ENCODE peak calls at places on chromosomes 12 and 14, in six cellular contexts. F is fibroblast of mammary gland, G is coronary artery, C is esophagus squamous epithelium, Y is DND-41, E is K562. I is an unnamed sample.

GRCh38 chr12:52310622-52311281 is 10.4 kb downstream of the KRT83 start:
- DNase-seq in F (no peak), G (no peak), C (no peak), Y (no peak), E (no peak), I (no peak)

GRCh38 chr12:60539592-60539991 is 943.8 kb downstream of the SLC16A7 start:
- DNase-seq in F (no peak), G (no peak), C (no peak), Y (no peak), E (no peak), I (no peak)

GRCh38 chr12:52043386-52044212 is 7.6 kb upstream of the NR4A1 start:
- DNase-seq in F (peak; percentile 83), G (peak; percentile 98), C (no peak), Y (no peak), E (no peak), I (no peak)

GRCh38 chr12:57157588-57158173 is 10.3 kb upstream of the LRP1-AS start:
- DNase-seq in F (no peak), G (no peak), C (no peak), Y (peak; percentile 29), E (no peak), I (no peak)

GRCh38 chr12:388547-389137 is 478 bp downstream of the KDM5A start:
- DNase-seq in F (peak; percentile 23), G (peak; percentile 73), C (no peak), Y (peak; percentile 15), E (no peak), I (no peak)

GRCh38 chr12:442235-442884 is 17.4 kb upstream of the B4GALNT3 start:
- DNase-seq in F (peak; percentile 48), G (no peak), C (no peak), Y (peak; percentile 60), E (peak; percentile 39), I (peak; percentile 24)

GRCh38 chr14:73752297-73752992 is 38.3 kb upstream of the PNMA1 start:
- DNase-seq in F (peak; percentile 29), G (no peak), C (no peak), Y (no peak), E (no peak), I (no peak)

GRCh38 chr12:131959137-131959536 is 9.4 kb downstream of the EP400 start:
- DNase-seq in F (no peak), G (no peak), C (no peak), Y (no peak), E (no peak), I (no peak)

GRCh38 chr12:92537235-92537960 is 165.4 kb upstream of the PLEKHG7 start:
- DNase-seq in F (no peak), G (no peak), C (no peak), Y (no peak), E (no peak), I (no peak)

GRCh38 chr14:91774138-91775096 is 42.5 kb upstream of the CATSPERB start:
- DNase-seq in F (no peak), G (no peak), C (no peak), Y (no peak), E (peak; percentile 14), I (no peak)

GRCh38 chr12:113822986-113823385 is 143.1 kb downstream of the RBM19 start:
- DNase-seq in F (no peak), G (no peak), C (no peak), Y (no peak), E (no peak), I (no peak)

GRCh38 chr12:50314629-50315312 is 31.5 kb upstream of the LIMA1 start:
- DNase-seq in F (peak; percentile 78), G (no peak), C (no peak), Y (peak; percentile 15), E (peak; percentile 58), I (peak; percentile 48)

GRCh38 chr14:71355324-71356201 is 448.3 kb downstream of the PCNX1 start:
- DNase-seq in F (peak; percentile 62), G (no peak), C (no peak), Y (no peak), E (peak; percentile 74), I (no peak)

GRCh38 chr12:100741084-100741711 is 53.4 kb upstream of the ANO4 start:
- DNase-seq in F (peak; percentile 41), G (no peak), C (no peak), Y (no peak), E (peak; percentile 33), I (peak; percentile 3)

GRCh38 chr12:130281157-130281799 is 56.4 kb upstream of the PIWIL1 start:
- DNase-seq in F (no peak), G (no peak), C (no peak), Y (peak; percentile 32), E (peak; percentile 66), I (no peak)

GRCh38 chr14:105413542-105413886 is 6.1 kb upstream of the MTA1 start:
- DNase-seq in F (no peak), G (no peak), C (no peak), Y (no peak), E (no peak), I (no peak)

GRCh38 chr12:31658743-31659086 is 773 bp upstream of the ETFBKMT start:
- DNase-seq in F (no peak), G (no peak), C (no peak), Y (no peak), E (no peak), I (no peak)

GRCh38 chr12:34406228-34406995 is 384.1 kb downstream of the ALG10 start:
- DNase-seq in F (no peak), G (peak; percentile 58), C (no peak), Y (no peak), E (no peak), I (no peak)

GRCh38 chr12:104207416-104207941 is 8.1 kb upstream of the TXNRD1 start:
- DNase-seq in F (no peak), G (no peak), C (no peak), Y (no peak), E (no peak), I (no peak)

GRCh38 chr14:45112886-45113772 is 21.2 kb downstream of the FKBP3 start:
- DNase-seq in F (peak; percentile 19), G (no peak), C (no peak), Y (no peak), E (no peak), I (no peak)

GRCh38 chr14:96928779-96929380 is 131.7 kb downstream of the VRK1 start:
- DNase-seq in F (no peak), G (no peak), C (no peak), Y (no peak), E (no peak), I (no peak)

GRCh38 chr14:96925422-96925821 is 128.2 kb downstream of the VRK1 start:
- DNase-seq in F (no peak), G (no peak), C (no peak), Y (no peak), E (no peak), I (no peak)

GRCh38 chr14:96923003-96923402 is 125.8 kb downstream of the VRK1 start:
- DNase-seq in F (no peak), G (no peak), C (no peak), Y (no peak), E (no peak), I (no peak)

GRCh38 chr14:96929969-96930368 is 132.8 kb downstream of the VRK1 start:
- DNase-seq in F (no peak), G (no peak), C (no peak), Y (no peak), E (no peak), I (no peak)

DNA sequence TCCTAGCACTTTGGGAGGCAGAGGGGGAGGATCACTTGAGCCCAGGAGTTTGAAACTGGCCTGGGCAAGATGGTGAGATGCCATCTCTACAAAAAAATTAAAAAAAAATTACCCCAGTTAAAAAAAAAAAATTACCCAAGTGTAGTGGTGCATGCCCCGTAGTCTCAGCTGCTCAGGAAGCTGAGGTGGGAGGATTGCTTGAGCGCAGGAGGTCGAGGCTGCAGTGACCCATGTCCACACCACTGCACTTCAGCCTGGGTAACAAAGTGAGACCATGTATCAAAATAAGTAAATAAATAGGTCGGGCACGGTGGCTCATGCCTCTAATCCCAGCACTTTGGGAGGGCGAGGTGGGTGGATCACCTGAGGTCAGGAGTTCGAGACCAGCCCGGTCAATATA is 128.8 kb downstream of the VRK1 start:
- DNase-seq in F (no peak), G (no peak), C (no peak), Y (no peak), E (no peak), I (no peak)
- H3K4me3 ChIP-seq in F (no peak overlapping the region), G (no peak overlapping the region), C (no peak overlapping the region), Y (no peak overlapping the region), E (no peak overlapping the region), I (no peak overlapping the region)

GRCh38 chr14:21093769-21094681 is 4.4 kb downstream of the ZNF219 start:
- DNase-seq in F (no peak), G (no peak), C (no peak), Y (no peak), E (no peak), I (no peak)
- TF ChIP-seq CTCF in F (peak; percentile 17), G (no peak), C (no peak), Y (no peak), E (peak; percentile 22), I (peak; percentile 38)

DNA sequence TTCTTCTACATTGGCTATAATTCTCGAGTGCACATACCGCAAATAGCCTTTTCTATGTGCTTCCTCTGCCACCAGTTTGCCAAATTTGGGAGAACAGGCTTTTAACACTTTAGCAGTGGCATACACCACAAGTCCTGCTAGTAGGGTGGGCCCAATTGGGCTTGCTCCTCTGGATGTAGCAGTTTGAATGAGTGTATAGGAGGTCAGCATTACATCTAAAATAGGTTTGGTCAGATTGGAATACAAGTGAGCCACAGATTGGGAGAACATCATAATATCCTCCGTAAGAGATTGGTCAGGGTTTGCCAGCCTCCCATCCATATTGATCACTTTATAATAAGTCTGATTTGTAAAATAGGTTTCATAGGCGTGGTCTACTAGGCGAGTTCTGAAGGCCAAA is 902 bp downstream of the ABCD2 start:
- DNase-seq in F (no peak), G (no peak), C (no peak), Y (no peak), E (no peak), I (no peak)
- H3K4me3 ChIP-seq in F (peak overlapping the region; percentile 74), G (peak overlapping the region; percentile 72), C (peak overlapping the region; percentile 71), Y (no peak overlapping the region), E (no peak overlapping the region), I (no peak overlapping the region)

GRCh38 chr14:82999802-83000201 is 1466.1 kb upstream of the SEL1L start:
- DNase-seq in F (peak; percentile 4), G (no peak), C (no peak), Y (no peak), E (no peak), I (no peak)
- TF ChIP-seq CTCF in F (peak; percentile 12), G (no peak), C (no peak), Y (peak; percentile 7), E (no peak), I (no peak)

GRCh38 chr12:63894132-63894531 is 49.6 kb downstream of the SRGAP1 start:
- DNase-seq in F (no peak), G (no peak), C (no peak), Y (no peak), E (no peak), I (no peak)
- H3K4me3 ChIP-seq in F (no peak overlapping the region), G (no peak overlapping the region), C (no peak overlapping the region), Y (no peak overlapping the region), E (no peak overlapping the region), I (no peak overlapping the region)

DNA sequence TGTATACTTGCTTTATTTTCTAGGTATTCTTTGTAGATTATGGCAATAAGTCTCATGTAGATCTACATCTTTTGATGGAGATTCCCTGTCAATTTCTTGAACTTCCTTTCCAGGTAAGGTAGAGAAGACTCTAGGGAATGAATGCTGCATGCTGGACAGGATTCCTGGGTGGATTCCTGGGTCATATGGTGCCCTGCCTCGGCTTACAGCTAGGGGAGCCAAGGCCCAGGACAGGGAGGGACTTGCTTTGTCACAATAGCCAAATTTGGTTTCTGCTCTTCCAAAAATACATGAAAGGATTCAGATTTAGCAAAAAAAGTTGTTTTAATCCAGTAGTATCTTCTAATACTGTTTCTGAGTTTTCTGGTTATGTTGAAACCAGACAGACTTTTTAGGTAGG is 59.5 kb upstream of the ASPG start:
- DNase-seq in F (no peak), G (no peak), C (no peak), Y (no peak), E (no peak), I (no peak)
- TF ChIP-seq CTCF in F (no peak), G (no peak), C (no peak), Y (no peak), E (peak; percentile 13), I (no peak)

I was measured in HFF-Myc.